ENCODE peak calls at places on chromosomes 13 and 19, in seven cellular contexts. H is H9, P is neuronal stem cell, Q is mesendoderm, X is mesenchymal stem cell, N is trophoblast cell, W is H1. O is an unnamed sample.

GRCh38 chr19:49554701-49555181 is 25.6 kb downstream of the NOSIP start:
- DNase-seq in W (no peak), N (peak), X (no peak), H (no peak), Q (no peak), P (no peak), O (no peak)

GRCh38 chr13:27622102-27622820 is 569 bp downstream of the POLR1D start:
- DNase-seq in H (no peak), W (no peak), Q (no peak), N (no peak), X (peak), P (no peak), O (peak)

GRCh38 chr13:75798353-75799245 is 162.5 kb downstream of the LMO7 start:
- DNase-seq in H (no peak), Q (no peak), W (no peak), P (no peak), N (no peak), X (no peak), O (peak)

GRCh38 chr19:3670796-3671679 is 29.2 kb downstream of the PIP5K1C start:
- DNase-seq in P (no peak), Q (no peak), W (no peak), N (no peak), H (no peak), X (peak), O (peak)

GRCh38 chr13:64798422-64798821 is 2431.7 kb downstream of the PCDH9 start:
- DNase-seq in P (no peak), X (no peak), H (no peak), N (no peak), W (no peak), Q (no peak), O (no peak)

GRCh38 chr19:8664671-8665057 is 33.9 kb downstream of the ACTL9 start:
- DNase-seq in Q (no peak), N (no peak), X (no peak), W (no peak), H (no peak), P (no peak), O (no peak)

GRCh38 chr13:19862511-19863313 is 737 bp downstream of the ZMYM5 start:
- DNase-seq in N (no peak), Q (peak), X (peak), W (no peak), H (peak), P (peak), O (peak)

GRCh38 chr13:21998279-21998678 is 327.4 kb downstream of the FGF9 start:
- DNase-seq in W (no peak), X (no peak), H (no peak), N (no peak), Q (peak), P (no peak), O (no peak)

GRCh38 chr13:48403151-48403631 is 9.7 kb downstream of the LPAR6 start:
- DNase-seq in H (no peak), P (no peak), Q (no peak), W (no peak), X (peak), N (no peak), O (peak)

GRCh38 chr13:71860547-71861131 is 6.4 kb downstream of the DACH1 start:
- DNase-seq in X (no peak), W (no peak), P (no peak), N (no peak), H (no peak), Q (no peak), O (no peak)

GRCh38 chr13:23488442-23488841 is 54.9 kb upstream of the SACS start:
- DNase-seq in X (peak), N (peak), W (no peak), Q (peak), H (no peak), P (no peak), O (peak)

GRCh38 chr19:41265376-41266153 is 1.4 kb downstream of the HNRNPUL1 start:
- DNase-seq in X (peak), W (no peak), Q (peak), P (no peak), H (no peak), N (no peak), O (peak)

GRCh38 chr13:30832845-30833332 is 73.2 kb upstream of the MEDAG start:
- DNase-seq in W (peak), Q (peak), N (no peak), X (peak), H (peak), P (no peak), O (no peak)

GRCh38 chr19:55809381-55810058 is 22.3 kb downstream of the NLRP11 start:
- DNase-seq in Q (peak), H (peak), N (peak), W (peak), P (no peak), X (no peak), O (peak)

GRCh38 chr19:15276620-15277019 is 44.4 kb upstream of the EPHX3 start:
- DNase-seq in N (peak), X (no peak), P (no peak), H (no peak), W (no peak), Q (no peak), O (no peak)

GRCh38 chr13:29887030-29887557 is 36.7 kb upstream of the UBL3 start:
- DNase-seq in N (no peak), W (no peak), Q (no peak), X (no peak), H (no peak), P (no peak), O (peak)

GRCh38 chr19:42233638-42234292 is 8.6 kb downstream of the GSK3A start:
- DNase-seq in X (no peak), N (no peak), Q (no peak), H (no peak), P (no peak), W (no peak), O (no peak)

GRCh38 chr19:14517446-14517839 is 754 bp downstream of the DNAJB1 start:
- DNase-seq in W (no peak), X (no peak), N (no peak), Q (peak), H (no peak), P (no peak), O (peak)

GRCh38 chr13:20728579-20729300 is 25.2 kb downstream of the IL17D start:
- DNase-seq in N (no peak), Q (no peak), H (no peak), P (no peak), W (no peak), X (no peak), O (no peak)

GRCh38 chr19:15299568-15300409 is 32.5 kb downstream of the BRD4 start:
- DNase-seq in H (no peak), P (no peak), W (no peak), X (peak), Q (peak), N (peak), O (peak)

GRCh38 chr13:92307752-92308151 is 909.3 kb downstream of the GPC5 start:
- DNase-seq in X (no peak), N (no peak), W (no peak), H (no peak), Q (no peak), P (no peak), O (no peak)
- H3K4ac ChIP-seq in X (no peak), N (no peak), W (no peak), H (no peak), Q (no peak), P (no peak), O (no peak)

GRCh38 chr13:51261610-51262249 is 39.5 kb downstream of the FAM124A start:
- DNase-seq in N (no peak), P (no peak), Q (no peak), W (no peak), H (no peak), X (no peak), O (no peak)
- H3K4ac ChIP-seq in N (no peak), P (no peak), Q (no peak), W (peak), H (no peak), X (no peak), O (no peak)

GRCh38 chr19:5697890-5698634 is 8.0 kb downstream of the RPL36 start:
- DNase-seq in N (no peak), W (no peak), P (no peak), X (no peak), H (no peak), Q (no peak), O (no peak)
- H3K4ac ChIP-seq in N (no peak), W (no peak), P (no peak), X (no peak), H (no peak), Q (no peak), O (no peak)

GRCh38 chr13:85853901-85854663 is 54.9 kb upstream of the SLITRK6 start:
- DNase-seq in W (no peak), H (no peak), N (no peak), Q (peak), X (no peak), P (no peak), O (no peak)

GRCh38 chr13:85853161-85853894 is 54.1 kb upstream of the SLITRK6 start:
- DNase-seq in P (no peak), N (no peak), Q (no peak), X (no peak), H (no peak), W (no peak), O (no peak)
- H3K4ac ChIP-seq in P (no peak), N (no peak), Q (no peak), X (no peak), H (no peak), W (no peak), O (no peak)

DNA sequence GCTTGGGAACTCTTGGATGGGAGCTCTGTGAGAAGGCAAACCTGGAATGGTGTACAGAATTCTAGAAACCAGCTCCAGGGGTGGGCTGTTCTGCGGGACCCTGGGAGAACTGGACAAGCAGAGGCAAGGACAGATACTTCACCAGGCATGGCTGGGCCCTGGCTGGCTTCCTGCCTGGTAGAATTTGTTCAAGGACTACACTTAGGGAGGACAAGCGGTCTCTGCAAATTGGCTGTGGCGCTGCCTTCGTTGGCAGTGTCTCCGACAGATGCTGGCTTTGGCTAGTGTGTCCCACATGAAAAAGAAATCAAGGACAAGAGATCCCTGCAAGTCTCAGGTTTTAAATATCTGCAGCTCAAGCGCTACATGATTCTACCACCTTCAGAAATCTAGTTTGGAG is 12.4 kb downstream of the CEBPG start:
- DNase-seq in Q (no peak), N (no peak), H (no peak), X (no peak), W (no peak), P (no peak), O (no peak)
- H3K4ac ChIP-seq in Q (no peak), N (no peak), H (no peak), X (no peak), W (no peak), P (no peak), O (no peak)

DNA sequence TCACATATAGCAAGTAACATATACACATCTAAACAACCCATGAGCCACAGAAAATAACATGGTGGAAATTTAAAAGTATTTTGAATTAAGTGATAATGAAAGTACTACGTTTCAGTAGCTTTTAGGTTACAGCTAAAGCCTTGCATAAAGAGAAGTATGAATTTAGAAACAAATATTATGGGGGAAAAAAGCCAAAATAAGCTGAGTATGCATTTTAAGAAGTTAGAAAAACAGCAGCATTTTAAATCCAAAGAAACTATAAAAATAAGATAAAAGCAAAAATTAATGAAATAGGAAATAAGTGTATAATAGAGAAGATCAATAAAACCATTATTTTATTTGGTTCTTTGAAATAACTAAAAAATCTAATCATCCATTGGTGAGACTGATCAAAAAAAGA is 89.8 kb upstream of the ARHGEF7 start:
- DNase-seq in P (no peak), H (no peak), Q (no peak), N (no peak), X (no peak), W (no peak), O (no peak)
- H3K4ac ChIP-seq in P (no peak), H (no peak), Q (no peak), N (no peak), X (no peak), W (no peak), O (no peak)

GRCh38 chr13:73820688-73821087 is 313.5 kb downstream of the KLF12 start:
- DNase-seq in N (no peak), X (no peak), Q (no peak), P (no peak), W (no peak), H (no peak), O (no peak)
- H3K4ac ChIP-seq in N (no peak), X (no peak), Q (no peak), P (no peak), W (no peak), H (no peak), O (no peak)

GRCh38 chr13:112987625-112988024 is 18.6 kb downstream of the MCF2L start:
- DNase-seq in N (no peak), P (no peak), Q (no peak), X (no peak), W (no peak), H (no peak), O (no peak)

GRCh38 chr13:112984954-112985802 is 16.2 kb downstream of the MCF2L start:
- DNase-seq in W (no peak), H (no peak), Q (no peak), X (no peak), N (no peak), P (no peak), O (no peak)

GRCh38 chr13:112985803-112986408 is 16.9 kb downstream of the MCF2L start:
- DNase-seq in H (no peak), X (no peak), W (no peak), Q (no peak), N (no peak), P (no peak), O (no peak)

GRCh38 chr13:112986470-112986869 is 17.5 kb downstream of the MCF2L start:
- DNase-seq in H (no peak), Q (no peak), X (no peak), N (no peak), W (no peak), P (no peak), O (no peak)

DNA sequence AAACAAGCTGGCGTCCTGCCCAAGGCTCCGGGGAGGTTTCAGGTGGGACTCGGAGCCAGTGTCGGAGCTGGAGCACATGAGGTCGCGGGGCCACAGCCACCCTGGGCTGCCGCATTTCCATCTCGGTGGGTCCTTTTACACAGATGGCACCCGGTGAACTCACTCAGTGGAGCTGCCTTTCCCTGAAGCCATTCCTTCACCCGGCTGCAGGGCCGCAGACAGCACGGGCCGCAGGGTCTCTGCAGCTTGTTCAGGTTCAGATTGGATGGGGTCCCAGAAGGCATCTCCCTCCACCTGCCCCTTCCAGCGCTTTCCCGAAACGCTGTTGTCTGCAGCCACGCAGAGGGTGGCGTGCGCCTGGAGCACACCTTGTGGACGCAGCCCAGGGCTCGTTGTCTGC is 17.9 kb downstream of the MCF2L start:
- DNase-seq in X (no peak), N (no peak), P (no peak), H (no peak), Q (no peak), W (no peak), O (no peak)
- H3K4ac ChIP-seq in X (no peak), N (no peak), P (no peak), H (no peak), Q (no peak), W (no peak), O (no peak)